ENCODE peak calls at places on chromosomes 6 and 20, in five cellular contexts. One of them, this sample, is unnamed. For H3K4me1, the result is how much of the 10 kb centered on the place peaks cover.

GRCh38 chr6:53065266-53066058 is at the start of gene FBXO9:
- DNase-seq in heart right ventricle: peak
- DNase-seq in heart left ventricle: peak
- DNase-seq in left ventricle myocardium inferior: peak
- DNase-seq in lower lobe of right lung: peak
- DNase-seq in this sample: peak

GRCh38 chr6:88513920-88514319 is 347.8 kb upstream of the CNR1 start:
- DNase-seq in heart right ventricle: no peak
- DNase-seq in heart left ventricle: no peak
- DNase-seq in left ventricle myocardium inferior: no peak
- DNase-seq in lower lobe of right lung: no peak
- DNase-seq in this sample: no peak

GRCh38 chr20:33899106-33899505 is 88.0 kb downstream of the CHMP4B start:
- DNase-seq in heart right ventricle: no peak
- DNase-seq in heart left ventricle: no peak
- DNase-seq in left ventricle myocardium inferior: no peak
- DNase-seq in lower lobe of right lung: no peak
- DNase-seq in this sample: no peak

GRCh38 chr6:148272084-148272483 is 70.6 kb upstream of the SASH1 start:
- DNase-seq in heart right ventricle: no peak
- DNase-seq in heart left ventricle: no peak
- DNase-seq in left ventricle myocardium inferior: no peak
- DNase-seq in lower lobe of right lung: no peak
- DNase-seq in this sample: no peak

GRCh38 chr20:4709261-4710105 is 12.2 kb upstream of the PRND start:
- DNase-seq in heart right ventricle: no peak
- DNase-seq in heart left ventricle: no peak
- DNase-seq in left ventricle myocardium inferior: no peak
- DNase-seq in lower lobe of right lung: no peak
- DNase-seq in this sample: no peak

GRCh38 chr6:161073940-161074339 is 82.4 kb downstream of the MAP3K4 start:
- DNase-seq in heart right ventricle: no peak
- DNase-seq in heart left ventricle: no peak
- DNase-seq in left ventricle myocardium inferior: no peak
- DNase-seq in lower lobe of right lung: no peak
- DNase-seq in this sample: no peak

GRCh38 chr6:125597411-125598253 is 151.8 kb upstream of the HEY2 start:
- DNase-seq in heart right ventricle: peak
- DNase-seq in heart left ventricle: peak
- DNase-seq in left ventricle myocardium inferior: peak
- DNase-seq in lower lobe of right lung: peak
- DNase-seq in this sample: peak

GRCh38 chr6:66985816-66986215 is 1278.8 kb upstream of the EYS start:
- DNase-seq in heart right ventricle: no peak
- DNase-seq in heart left ventricle: no peak
- DNase-seq in left ventricle myocardium inferior: no peak
- DNase-seq in lower lobe of right lung: no peak
- DNase-seq in this sample: no peak

GRCh38 chr20:14561733-14562132 is 224.3 kb upstream of the FLRT3 start:
- DNase-seq in heart right ventricle: no peak
- DNase-seq in heart left ventricle: no peak
- DNase-seq in left ventricle myocardium inferior: no peak
- DNase-seq in lower lobe of right lung: no peak
- DNase-seq in this sample: no peak

GRCh38 chr6:47138046-47138445 is 95.9 kb upstream of the ADGRF1 start:
- DNase-seq in heart right ventricle: no peak
- DNase-seq in heart left ventricle: no peak
- DNase-seq in left ventricle myocardium inferior: no peak
- DNase-seq in lower lobe of right lung: no peak
- DNase-seq in this sample: no peak

GRCh38 chr6:111767752-111768430 is 105.4 kb downstream of the FYN start:
- DNase-seq in heart right ventricle: no peak
- DNase-seq in heart left ventricle: no peak
- DNase-seq in left ventricle myocardium inferior: no peak
- DNase-seq in lower lobe of right lung: no peak
- DNase-seq in this sample: no peak

GRCh38 chr20:17882065-17882833 is 86.3 kb downstream of the SNX5 start:
- DNase-seq in heart right ventricle: no peak
- DNase-seq in heart left ventricle: no peak
- DNase-seq in left ventricle myocardium inferior: no peak
- DNase-seq in lower lobe of right lung: no peak
- DNase-seq in this sample: no peak

GRCh38 chr20:46199198-46199597 is 81.1 kb downstream of the CD40 start:
- DNase-seq in heart right ventricle: no peak
- DNase-seq in heart left ventricle: no peak
- DNase-seq in left ventricle myocardium inferior: no peak
- DNase-seq in lower lobe of right lung: no peak
- DNase-seq in this sample: no peak

GRCh38 chr20:23540624-23541023 is 27.7 kb downstream of the CST9L start:
- DNase-seq in heart right ventricle: no peak
- DNase-seq in heart left ventricle: no peak
- DNase-seq in left ventricle myocardium inferior: no peak
- DNase-seq in lower lobe of right lung: no peak
- DNase-seq in this sample: no peak

GRCh38 chr6:113375950-113376846 is 480.9 kb upstream of the MARCKS start:
- DNase-seq in heart right ventricle: no peak
- DNase-seq in heart left ventricle: no peak
- DNase-seq in left ventricle myocardium inferior: no peak
- DNase-seq in lower lobe of right lung: no peak
- DNase-seq in this sample: no peak

GRCh38 chr20:38167851-38168760 is 3.0 kb upstream of the TGM2 start:
- DNase-seq in heart right ventricle: peak
- DNase-seq in heart left ventricle: peak
- DNase-seq in left ventricle myocardium inferior: peak
- DNase-seq in lower lobe of right lung: peak
- DNase-seq in this sample: peak

GRCh38 chr6:128379577-128379976 is 140.8 kb downstream of the PTPRK start:
- DNase-seq in heart right ventricle: no peak
- DNase-seq in heart left ventricle: no peak
- DNase-seq in left ventricle myocardium inferior: no peak
- DNase-seq in lower lobe of right lung: no peak
- DNase-seq in this sample: no peak

GRCh38 chr20:433300-433975 is 25.3 kb downstream of the RBCK1 start:
- DNase-seq in heart right ventricle: no peak
- DNase-seq in heart left ventricle: no peak
- DNase-seq in left ventricle myocardium inferior: no peak
- DNase-seq in lower lobe of right lung: no peak
- DNase-seq in this sample: no peak

GRCh38 chr20:12640255-12640654 is 368.5 kb upstream of the SPTLC3 start:
- DNase-seq in heart right ventricle: no peak
- DNase-seq in heart left ventricle: no peak
- DNase-seq in left ventricle myocardium inferior: no peak
- DNase-seq in lower lobe of right lung: no peak
- DNase-seq in this sample: no peak

GRCh38 chr20:38209054-38209675 is 44.1 kb upstream of the TGM2 start:
- DNase-seq in heart right ventricle: peak
- DNase-seq in heart left ventricle: peak
- DNase-seq in left ventricle myocardium inferior: peak
- DNase-seq in lower lobe of right lung: no peak
- DNase-seq in this sample: peak

GRCh38 chr20:5888051-5888450 is 62.3 kb downstream of the TRMT6 start:
- DNase-seq in heart right ventricle: no peak
- DNase-seq in heart left ventricle: no peak
- DNase-seq in left ventricle myocardium inferior: no peak
- DNase-seq in lower lobe of right lung: no peak
- DNase-seq in this sample: no peak

GRCh38 chr6:1068068-1068467 is 243.8 kb upstream of the FOXQ1 start:
- DNase-seq in heart right ventricle: no peak
- DNase-seq in heart left ventricle: no peak
- DNase-seq in left ventricle myocardium inferior: no peak
- DNase-seq in lower lobe of right lung: no peak
- DNase-seq in this sample: no peak

GRCh38 chr6:54053893-54054391 is 57.3 kb upstream of the MLIP start:
- DNase-seq in heart right ventricle: peak
- DNase-seq in heart left ventricle: peak
- DNase-seq in left ventricle myocardium inferior: no peak
- DNase-seq in lower lobe of right lung: no peak
- DNase-seq in this sample: peak

GRCh38 chr6:164097557-164098398 is 683.3 kb downstream of the QKI start:
- DNase-seq in heart right ventricle: peak
- DNase-seq in heart left ventricle: no peak
- DNase-seq in left ventricle myocardium inferior: no peak
- DNase-seq in lower lobe of right lung: no peak
- DNase-seq in this sample: peak

GRCh38 chr6:43772571-43773049 is 2.6 kb downstream of the VEGFA start:
- DNase-seq in heart right ventricle: peak
- DNase-seq in heart left ventricle: peak
- DNase-seq in left ventricle myocardium inferior: no peak
- DNase-seq in lower lobe of right lung: no peak
- DNase-seq in this sample: peak

GRCh38 chr6:136608991-136609390 is 58.8 kb upstream of the MAP7 start:
- DNase-seq in heart right ventricle: no peak
- DNase-seq in heart left ventricle: no peak
- DNase-seq in left ventricle myocardium inferior: no peak
- DNase-seq in lower lobe of right lung: no peak
- DNase-seq in this sample: no peak

GRCh38 chr20:8139899-8140298 is 7.8 kb downstream of the PLCB1 start:
- DNase-seq in heart right ventricle: no peak
- DNase-seq in heart left ventricle: no peak
- DNase-seq in left ventricle myocardium inferior: no peak
- DNase-seq in lower lobe of right lung: no peak
- DNase-seq in this sample: no peak

GRCh38 chr6:13522639-13523038 is 35.2 kb upstream of the GFOD1 start:
- DNase-seq in heart right ventricle: no peak
- DNase-seq in heart left ventricle: no peak
- DNase-seq in left ventricle myocardium inferior: no peak
- DNase-seq in lower lobe of right lung: no peak
- DNase-seq in this sample: no peak

GRCh38 chr6:35477028-35477427 is 8.8 kb downstream of the RPL10A start:
- DNase-seq in heart right ventricle: no peak
- DNase-seq in heart left ventricle: peak
- DNase-seq in left ventricle myocardium inferior: no peak
- DNase-seq in lower lobe of right lung: no peak
- DNase-seq in this sample: peak

GRCh38 chr6:83861077-83861476 is 1.6 kb downstream of the CYB5R4 start:
- DNase-seq in heart right ventricle: no peak
- DNase-seq in heart left ventricle: no peak
- DNase-seq in left ventricle myocardium inferior: no peak
- DNase-seq in lower lobe of right lung: no peak
- DNase-seq in this sample: no peak

GRCh38 chr6:149114167-149114566 is 203.3 kb upstream of the TAB2 start:
- DNase-seq in heart right ventricle: peak
- DNase-seq in heart left ventricle: peak
- DNase-seq in left ventricle myocardium inferior: peak
- DNase-seq in lower lobe of right lung: no peak
- DNase-seq in this sample: peak

GRCh38 chr20:14882846-14883245 is 545.4 kb upstream of the FLRT3 start:
- DNase-seq in heart right ventricle: no peak
- DNase-seq in heart left ventricle: no peak
- DNase-seq in left ventricle myocardium inferior: no peak
- DNase-seq in lower lobe of right lung: no peak
- DNase-seq in this sample: no peak

GRCh38 chr6:99178168-99178567 is 171.3 kb downstream of the FAXC start:
- DNase-seq in heart right ventricle: no peak
- DNase-seq in heart left ventricle: no peak
- DNase-seq in left ventricle myocardium inferior: no peak
- DNase-seq in lower lobe of right lung: no peak
- DNase-seq in this sample: no peak

GRCh38 chr6:14502551-14502950 is 385.0 kb downstream of the CD83 start:
- DNase-seq in heart right ventricle: no peak
- DNase-seq in heart left ventricle: no peak
- DNase-seq in left ventricle myocardium inferior: no peak
- DNase-seq in lower lobe of right lung: no peak
- DNase-seq in this sample: no peak

GRCh38 chr20:20367681-20368413 is at the start of gene INSM1:
- DNase-seq in heart right ventricle: no peak
- DNase-seq in heart left ventricle: no peak
- DNase-seq in left ventricle myocardium inferior: no peak
- DNase-seq in lower lobe of right lung: no peak
- DNase-seq in this sample: no peak
- H3K4me3 ChIP-seq in heart right ventricle: no peak
- H3K4me3 ChIP-seq in heart left ventricle: peak
- H3K4me3 ChIP-seq in left ventricle myocardium inferior: peak
- H3K4me3 ChIP-seq in lower lobe of right lung: peak
- H3K4me3 ChIP-seq in this sample: peak

GRCh38 chr6:6603317-6603716 is 14.8 kb downstream of the LY86 start:
- DNase-seq in heart right ventricle: no peak
- DNase-seq in heart left ventricle: no peak
- DNase-seq in left ventricle myocardium inferior: no peak
- DNase-seq in lower lobe of right lung: no peak
- DNase-seq in this sample: no peak
- H3K27ac ChIP-seq in heart right ventricle: no peak
- H3K27ac ChIP-seq in heart left ventricle: no peak
- H3K27ac ChIP-seq in left ventricle myocardium inferior: no peak
- H3K27ac ChIP-seq in lower lobe of right lung: no peak
- H3K27ac ChIP-seq in this sample: no peak

DNA sequence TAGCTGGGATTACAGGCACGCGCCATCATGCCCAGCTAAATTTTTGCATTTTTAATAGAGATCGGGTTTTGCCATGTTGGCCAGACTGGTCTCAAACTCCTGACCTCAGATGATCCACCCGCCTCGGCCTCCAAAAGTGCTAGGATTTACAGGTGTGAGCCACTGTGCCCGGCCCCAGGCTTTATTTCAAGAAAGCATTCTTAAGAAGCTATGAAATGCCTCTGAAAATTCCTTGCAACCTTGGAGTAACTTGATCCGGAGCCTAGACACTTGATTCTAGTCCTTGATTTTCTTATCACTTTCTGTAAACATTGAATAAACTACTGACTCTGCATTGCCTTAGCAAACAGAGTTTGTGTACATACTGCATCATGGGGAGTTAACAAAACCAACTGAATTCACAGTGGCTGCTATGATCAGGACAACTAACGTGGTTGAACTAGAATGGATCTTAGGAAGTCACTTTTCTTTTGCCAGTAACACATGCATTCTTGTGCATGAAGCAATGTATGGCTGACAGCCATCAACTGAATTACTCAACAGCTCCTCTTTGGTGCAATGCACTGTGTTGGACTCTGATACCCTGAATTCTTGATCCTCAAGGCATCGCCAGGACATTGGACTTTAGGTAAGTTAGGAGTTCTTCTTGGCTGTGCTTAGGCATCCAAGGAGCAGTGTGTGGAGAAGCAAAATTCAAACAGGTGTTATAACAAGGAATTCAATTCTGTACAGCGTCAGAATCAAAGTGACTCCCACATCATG is 102.8 kb upstream of the TMEM170B start:
- DNase-seq in heart right ventricle: no peak
- DNase-seq in heart left ventricle: no peak
- DNase-seq in left ventricle myocardium inferior: no peak
- DNase-seq in lower lobe of right lung: peak
- DNase-seq in this sample: no peak
- H3K4me1 ChIP-seq in heart right ventricle: under half
- H3K4me1 ChIP-seq in heart left ventricle: under half
- H3K4me1 ChIP-seq in left ventricle myocardium inferior: under half
- H3K4me1 ChIP-seq in lower lobe of right lung: half or more
- H3K4me1 ChIP-seq in this sample: under half

GRCh38 chr20:20950620-20951019 is 155.5 kb downstream of the LINC00237 start:
- DNase-seq in heart right ventricle: no peak
- DNase-seq in heart left ventricle: no peak
- DNase-seq in left ventricle myocardium inferior: no peak
- DNase-seq in lower lobe of right lung: no peak
- DNase-seq in this sample: no peak

GRCh38 chr20:20953738-20954657 is 152.2 kb downstream of the LINC00237 start:
- DNase-seq in heart right ventricle: no peak
- DNase-seq in heart left ventricle: no peak
- DNase-seq in left ventricle myocardium inferior: no peak
- DNase-seq in lower lobe of right lung: no peak
- DNase-seq in this sample: no peak

GRCh38 chr20:20956586-20956985 is 149.6 kb downstream of the LINC00237 start:
- DNase-seq in heart right ventricle: no peak
- DNase-seq in heart left ventricle: no peak
- DNase-seq in left ventricle myocardium inferior: no peak
- DNase-seq in lower lobe of right lung: no peak
- DNase-seq in this sample: no peak

GRCh38 chr20:20955837-20956236 is 150.3 kb downstream of the LINC00237 start:
- DNase-seq in heart right ventricle: no peak
- DNase-seq in heart left ventricle: no peak
- DNase-seq in left ventricle myocardium inferior: no peak
- DNase-seq in lower lobe of right lung: no peak
- DNase-seq in this sample: no peak
- H3K4me3 ChIP-seq in heart right ventricle: no peak
- H3K4me3 ChIP-seq in heart left ventricle: no peak
- H3K4me3 ChIP-seq in left ventricle myocardium inferior: no peak
- H3K4me3 ChIP-seq in lower lobe of right lung: no peak
- H3K4me3 ChIP-seq in this sample: no peak